ENCODE peak calls at places on chromosomes 4 and X, in six cellular contexts. A is stromal cell of bone marrow, C is Karpas-422, Q is mucosa of descending colon, H is T-helper 2 cell, V is T follicular helper cell. S is an unnamed sample.

GRCh38 chr4:74044676-74045075 is 6.2 kb upstream of the CXCL3 start:
- DNase-seq in A (no peak), C (no peak), Q (no peak), H (no peak), V (no peak), S (no peak)

GRCh38 chr4:144647095-144647959 is 1.4 kb downstream of the HHIP start:
- DNase-seq in Q (no peak), V (no peak), H (no peak), C (no peak), A (no peak), S (no peak)

GRCh38 chr4:182955411-182955810 is 38.2 kb upstream of the DCTD start:
- DNase-seq in V (no peak), C (no peak), Q (no peak), A (peak; percentile 21), H (no peak), S (no peak)

GRCh38 chrX:22122510-22122909 is 90.4 kb downstream of the PHEX start:
- DNase-seq in V (no peak), C (no peak), H (no peak), Q (no peak), A (peak; percentile 88), S (no peak)

GRCh38 chrX:15404712-15405111 is 20.5 kb upstream of the VEGFD start:
- DNase-seq in C (no peak), H (no peak), Q (no peak), V (no peak), A (peak; percentile 44), S (peak; percentile 9)

GRCh38 chr4:3868841-3869572 is 102.8 kb downstream of the ADRA2C start:
- DNase-seq in V (no peak), C (no peak), H (no peak), Q (no peak), A (no peak), S (no peak)

GRCh38 chr4:555566-556275 is 20.4 kb downstream of the TMEM271 start:
- DNase-seq in H (no peak), A (no peak), V (no peak), Q (no peak), C (no peak), S (no peak)

GRCh38 chr4:158809611-158810486 is 41.0 kb downstream of the FNIP2 start:
- DNase-seq in C (peak; percentile 69), H (no peak), A (peak; percentile 81), Q (no peak), V (no peak), S (peak; percentile 43)

GRCh38 chrX:45771114-45771513 is 570.4 kb upstream of the DIPK2B start:
- DNase-seq in A (peak; percentile 87), H (no peak), Q (peak; percentile 40), C (no peak), V (no peak), S (peak; percentile 72)

GRCh38 chrX:14030248-14030592 is 528 bp upstream of the GEMIN8 start:
- DNase-seq in Q (no peak), H (no peak), V (no peak), C (peak; percentile 70), A (no peak), S (no peak)

GRCh38 chr4:107838763-107839162 is 14.0 kb downstream of the SGMS2 start:
- DNase-seq in Q (no peak), A (no peak), C (no peak), H (no peak), V (no peak), S (no peak)

GRCh38 chr4:87151730-87152129 is 68.7 kb downstream of the KLHL8 start:
- DNase-seq in C (no peak), A (no peak), Q (no peak), H (no peak), V (no peak), S (no peak)

GRCh38 chrX:143854006-143854405 is 29.9 kb upstream of the UBE2NL start:
- DNase-seq in C (no peak), Q (no peak), H (no peak), A (peak; percentile 41), V (no peak), S (no peak)

GRCh38 chr4:158729716-158730559 is 6.7 kb upstream of the PPID start:
- DNase-seq in A (peak; percentile 46), Q (peak; percentile 70), V (peak; percentile 9), C (peak; percentile 74), H (no peak), S (peak; percentile 72)

S was measured in transverse colon.